ENCODE peak calls at places on chromosomes 4 and X, in six cellular contexts. M is K562, Z is right atrium auricular region, C is heart right ventricle, U is left ventricle myocardium inferior, S is lung. J is an unnamed sample. For H3K9me3, the result is how much of the 10 kb centered on the place peaks cover.

GRCh38 chrX:906586-906985 is 276.0 kb downstream of the SHOX start:
- DNase-seq in M (no peak), Z (no peak), C (no peak), U (no peak), S (no peak), J (no peak)

GRCh38 chr4:99273704-99274103 is 17.1 kb downstream of the ADH1A start:
- DNase-seq in M (no peak), Z (no peak), C (peak), U (no peak), S (no peak), J (no peak)

GRCh38 chr4:48467891-48468290 is 15.3 kb upstream of the SLC10A4 start:
- DNase-seq in M (no peak), Z (no peak), C (no peak), U (no peak), S (no peak), J (no peak)

GRCh38 chr4:78551420-78552351 is at the start of gene ANXA3:
- DNase-seq in M (peak), Z (no peak), C (peak), U (peak), S (peak), J (no peak)

GRCh38 chr4:42329421-42329820 is 67.9 kb upstream of the SHISA3 start:
- DNase-seq in M (no peak), Z (no peak), C (no peak), U (no peak), S (no peak), J (no peak)

GRCh38 chr4:4577359-4577875 is 35.6 kb upstream of the STX18 start:
- DNase-seq in M (no peak), Z (no peak), C (no peak), U (no peak), S (no peak), J (no peak)

GRCh38 chrX:2500681-2501151 is at the start of the genes DHRSX and ZBED1:
- DNase-seq in M (peak), Z (no peak), C (peak), U (peak), S (no peak), J (no peak)

GRCh38 chr4:14926368-14926767 is 75.9 kb upstream of the CPEB2 start:
- DNase-seq in M (no peak), Z (no peak), C (no peak), U (no peak), S (no peak), J (no peak)

GRCh38 chrX:33379839-33380238 is 168.5 kb upstream of the DMD start:
- DNase-seq in M (no peak), Z (no peak), C (no peak), U (no peak), S (no peak), J (no peak)

GRCh38 chrX:74923942-74924448 is 1.3 kb downstream of the NEXMIF start:
- DNase-seq in M (no peak), Z (no peak), C (no peak), U (no peak), S (no peak), J (peak)

GRCh38 chrX:57596109-57596870 is 4.5 kb downstream of the ZXDB start:
- DNase-seq in M (no peak), Z (no peak), C (no peak), U (no peak), S (no peak), J (no peak)

GRCh38 chrX:65253817-65254216 is 277.6 kb upstream of the ZC4H2 start:
- DNase-seq in M (no peak), Z (no peak), C (no peak), U (no peak), S (no peak), J (no peak)
- TF ChIP-seq CTCF in M (no peak), Z (no peak), C (no peak), U (no peak), S (no peak), J (no peak)

DNA sequence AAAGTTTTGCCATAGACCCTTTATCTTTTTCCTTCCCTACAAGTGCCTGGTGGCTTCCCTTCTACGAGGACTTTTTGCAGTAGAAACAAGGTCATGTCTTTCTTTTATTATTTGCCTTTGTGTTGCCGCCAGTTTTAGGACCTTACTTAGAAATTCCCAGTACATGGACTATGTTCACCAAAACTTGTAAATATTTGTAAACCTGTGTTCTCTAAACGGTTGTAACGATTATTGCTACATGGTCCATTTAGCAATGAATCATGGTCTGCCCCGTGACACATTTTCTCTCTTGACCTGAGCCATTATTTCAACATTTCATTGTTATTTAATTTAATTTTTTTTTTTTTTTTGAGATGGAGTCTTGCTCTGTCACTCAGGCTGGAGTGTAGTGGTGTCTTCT is 110.7 kb downstream of the MFAP3L start:
- DNase-seq in M (no peak), Z (no peak), C (no peak), U (no peak), S (no peak), J (no peak)
- H3K9me3 ChIP-seq in M (under half), Z (under half), C (under half), U (under half), S (under half), J (under half)

GRCh38 chr4:52911684-52912294 is 49.7 kb downstream of the RASL11B start:
- DNase-seq in M (peak), Z (peak), C (peak), U (peak), S (peak), J (peak)
- TF ChIP-seq CTCF in M (peak), Z (peak), C (peak), U (peak), S (peak), J (peak)

GRCh38 chr4:146621-147020 is 22.3 kb downstream of the ZNF718 start:
- DNase-seq in M (no peak), Z (no peak), C (no peak), U (no peak), S (no peak), J (no peak)

GRCh38 chr4:147233-147632 is 22.9 kb downstream of the ZNF718 start:
- DNase-seq in M (no peak), Z (no peak), C (no peak), U (no peak), S (no peak), J (no peak)
- H3K9me3 ChIP-seq in M (under half), Z (half or more), C (half or more), U (half or more), S (under half), J (half or more)

J was measured in tibial artery.